ENCODE peak calls at places on chromosomes 2 and 18, in four cellular contexts. A is K562, P is GM12878, J is H1. K is an unnamed sample.

GRCh38 chr18:34909637-34910364 is 131.4 kb upstream of the MAPRE2 start:
- DNase-seq in A (no peak), J (no peak), P (no peak), K (no peak)

GRCh38 chr2:195813401-195813800 is 156.4 kb downstream of the SLC39A10 start:
- DNase-seq in A (no peak), P (no peak), J (no peak), K (no peak)

GRCh38 chr18:35451032-35451431 is 46.7 kb downstream of the INO80C start:
- DNase-seq in A (no peak), J (no peak), P (no peak), K (no peak)

GRCh38 chr18:76383636-76384035 is 111.4 kb downstream of the ZNF516 start:
- DNase-seq in A (no peak), J (no peak), P (no peak), K (no peak)

GRCh38 chr2:160278889-160279196 is 78.8 kb upstream of the ITGB6 start:
- DNase-seq in A (no peak), P (no peak), J (no peak), K (peak)

GRCh38 chr2:75337619-75338018 is 138.3 kb upstream of the TACR1 start:
- DNase-seq in J (no peak), P (no peak), A (no peak), K (no peak)

GRCh38 chr2:189609853-189610252 is 29.3 kb upstream of the SLC40A1 start:
- DNase-seq in J (no peak), P (no peak), A (no peak), K (no peak)

GRCh38 chr18:31685097-31686082 is 1.0 kb upstream of the B4GALT6 start:
- DNase-seq in A (peak), P (peak), J (peak), K (peak)

GRCh38 chr2:135785032-135785431 is 43.4 kb downstream of the UBXN4 start:
- DNase-seq in P (no peak), J (no peak), A (no peak), K (no peak)

GRCh38 chr2:20584637-20585321 is 66.1 kb downstream of the HS1BP3 start:
- DNase-seq in J (peak), A (no peak), P (no peak), K (no peak)

GRCh38 chr2:156845806-156846558 is 409.8 kb downstream of the GPD2 start:
- DNase-seq in J (no peak), A (no peak), P (no peak), K (no peak)

GRCh38 chr2:234681206-234681605 is 184.3 kb upstream of the ARL4C start:
- DNase-seq in A (no peak), P (no peak), J (no peak), K (no peak)

GRCh38 chr2:204608261-204608660 is 63.0 kb downstream of the PARD3B start:
- DNase-seq in A (no peak), P (no peak), J (no peak), K (no peak)

GRCh38 chr2:58427572-58428285 is 186.6 kb upstream of the FANCL start:
- DNase-seq in J (no peak), P (no peak), A (no peak), K (peak)

GRCh38 chr2:218980800-218981389 is 4.1 kb downstream of the FEV start:
- DNase-seq in J (no peak), P (no peak), A (no peak), K (peak)

GRCh38 chr18:32661486-32662299 is 111.1 kb downstream of the KLHL14 start:
- DNase-seq in J (no peak), P (no peak), A (no peak), K (no peak)

GRCh38 chr2:121237336-121237979 is 47.5 kb downstream of the TFCP2L1 start:
- DNase-seq in J (no peak), A (no peak), P (no peak), K (no peak)

GRCh38 chr2:163465440-163465839 is 270.4 kb downstream of the FIGN start:
- DNase-seq in P (no peak), J (no peak), A (no peak), K (peak)

GRCh38 chr2:238950551-238950950 is 102.7 kb downstream of the TWIST2 start:
- DNase-seq in P (no peak), A (no peak), J (no peak), K (no peak)

GRCh38 chr2:46481541-46482193 is 2.3 kb downstream of the TMEM247 start:
- DNase-seq in P (no peak), A (no peak), J (no peak), K (no peak)

GRCh38 chr2:229221641-229222040 is 49.4 kb downstream of the PID1 start:
- DNase-seq in J (no peak), P (no peak), A (no peak), K (no peak)

GRCh38 chr2:232976176-232976575 is 36.9 kb downstream of the NGEF start:
- DNase-seq in A (no peak), P (no peak), J (no peak), K (no peak)

GRCh38 chr2:174062934-174063333 is 97.8 kb upstream of the SP3 start:
- DNase-seq in P (no peak), A (no peak), J (no peak), K (no peak)

GRCh38 chr18:79677840-79678239 is 1.8 kb upstream of the CTDP1 start:
- DNase-seq in P (no peak), J (no peak), A (no peak), K (no peak)

GRCh38 chr2:224248944-224249371 is 152.9 kb downstream of the FAM124B start:
- DNase-seq in A (no peak), J (no peak), P (no peak), K (no peak)

GRCh38 chr2:134819334-134819733 is 19.1 kb upstream of the ACMSD start:
- DNase-seq in P (no peak), A (no peak), J (no peak), K (no peak)

GRCh38 chr2:96505231-96505889 is at the start of gene NEURL3:
- DNase-seq in A (no peak), P (no peak), J (no peak), K (peak)

GRCh38 chr2:130807659-130808385 is 28.9 kb upstream of the ARHGEF4 start:
- DNase-seq in J (no peak), P (no peak), A (no peak), K (no peak)

GRCh38 chr2:124281556-124281955 is 256.5 kb downstream of the CNTNAP5 start:
- DNase-seq in J (no peak), A (no peak), P (no peak), K (no peak)

GRCh38 chr2:227188292-227188691 is 23.9 kb downstream of the COL4A3 start:
- DNase-seq in P (no peak), A (no peak), J (no peak), K (no peak)

GRCh38 chr2:227185616-227186015 is 21.2 kb downstream of the COL4A3 start:
- DNase-seq in P (no peak), A (no peak), J (no peak), K (no peak)

GRCh38 chr2:227183657-227184367 is 19.4 kb downstream of the COL4A3 start:
- DNase-seq in J (no peak), A (no peak), P (no peak), K (no peak)

GRCh38 chr2:227182765-227183164 is 18.3 kb downstream of the COL4A3 start:
- DNase-seq in A (no peak), J (no peak), P (no peak), K (no peak)

DNA sequence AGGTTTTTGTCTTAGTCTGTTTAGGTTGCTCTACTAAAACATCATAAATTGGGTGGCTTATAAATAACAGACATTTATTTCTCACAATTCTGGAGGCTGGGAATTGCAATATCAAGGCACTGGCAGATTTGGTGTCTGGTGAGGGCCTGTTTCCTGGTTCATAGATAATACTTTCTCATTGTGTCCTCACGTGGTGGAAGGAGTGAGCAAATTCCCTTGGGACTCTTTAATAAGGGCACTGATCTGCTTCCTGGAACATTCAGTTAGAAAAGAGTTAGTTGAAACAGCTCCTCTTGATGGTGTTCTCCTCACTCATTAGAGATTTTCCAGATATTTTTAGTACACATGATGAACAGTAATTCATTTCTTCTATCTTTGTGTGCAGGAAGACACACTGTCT is 22.3 kb downstream of the COL4A3 start:
- DNase-seq in J (no peak), P (no peak), A (no peak), K (no peak)
- H3K4me3 ChIP-seq in J (no peak), P (no peak), A (no peak), K (no peak)

GRCh38 chr18:47798366-47798765 is 132.1 kb downstream of the SMAD2 start:
- DNase-seq in A (no peak), P (no peak), J (no peak), K (no peak)
- TF ChIP-seq YY1 in A (no peak), P (no peak), J (no peak), K (no peak)

DNA sequence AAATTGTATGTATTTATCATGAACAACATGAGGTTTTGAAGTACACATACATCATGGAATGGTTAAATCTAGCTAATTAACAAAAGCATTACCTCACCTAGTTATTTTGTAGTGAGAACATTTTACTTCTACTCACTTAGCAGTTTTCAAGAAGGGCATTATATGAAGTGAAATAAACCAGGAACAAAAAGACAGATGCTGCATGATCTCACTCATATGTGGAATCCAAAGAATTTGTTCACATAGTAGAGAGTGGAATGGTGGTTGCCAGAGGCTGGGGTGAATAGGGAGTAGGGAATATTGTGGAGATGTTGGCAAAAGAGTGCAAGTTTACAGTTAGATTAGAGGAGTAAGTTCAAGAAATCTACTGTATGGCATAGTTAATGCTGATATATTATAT is 292.0 kb downstream of the ASXL3 start:
- DNase-seq in P (no peak), J (no peak), A (no peak), K (no peak)
- TF ChIP-seq RFX5 in P (no peak), J (no peak), A (no peak), K (no peak)

GRCh38 chr18:39841133-39842041 is 2113.6 kb upstream of the PIK3C3 start:
- DNase-seq in J (peak), A (no peak), P (no peak), K (peak)
- H3K4me3 ChIP-seq in J (peak), A (no peak), P (no peak), K (peak)

GRCh38 chr2:27714053-27714452 is 50.4 kb downstream of the SLC4A1AP start:
- DNase-seq in A (no peak), P (no peak), J (no peak), K (no peak)

GRCh38 chr2:27714851-27715291 is 51.2 kb downstream of the SLC4A1AP start:
- DNase-seq in P (no peak), J (no peak), A (no peak), K (no peak)

GRCh38 chr2:27716301-27717069 is 52.8 kb downstream of the SLC4A1AP start:
- DNase-seq in P (no peak), A (no peak), J (no peak), K (no peak)

GRCh38 chr2:27715318-27716165 is 51.9 kb downstream of the SLC4A1AP start:
- DNase-seq in J (no peak), P (no peak), A (peak), K (peak)

GRCh38 chr2:27717070-27717453 is 53.4 kb downstream of the SLC4A1AP start:
- DNase-seq in A (no peak), P (no peak), J (no peak), K (peak)
- TF ChIP-seq YY1 in A (no peak), P (no peak), J (no peak), K (no peak)

GRCh38 chr2:118668431-118669424 is 178.7 kb downstream of the EN1 start:
- DNase-seq in P (no peak), J (no peak), A (no peak), K (no peak)
- TF ChIP-seq RFX5 in P (no peak), J (no peak), A (no peak), K (no peak)

GRCh38 chr2:98823196-98824166 is 92.5 kb upstream of the MGAT4A start:
- DNase-seq in J (no peak), P (no peak), A (no peak), K (peak)
- H3K4me3 ChIP-seq in J (peak), P (no peak), A (no peak), K (no peak)

DNA sequence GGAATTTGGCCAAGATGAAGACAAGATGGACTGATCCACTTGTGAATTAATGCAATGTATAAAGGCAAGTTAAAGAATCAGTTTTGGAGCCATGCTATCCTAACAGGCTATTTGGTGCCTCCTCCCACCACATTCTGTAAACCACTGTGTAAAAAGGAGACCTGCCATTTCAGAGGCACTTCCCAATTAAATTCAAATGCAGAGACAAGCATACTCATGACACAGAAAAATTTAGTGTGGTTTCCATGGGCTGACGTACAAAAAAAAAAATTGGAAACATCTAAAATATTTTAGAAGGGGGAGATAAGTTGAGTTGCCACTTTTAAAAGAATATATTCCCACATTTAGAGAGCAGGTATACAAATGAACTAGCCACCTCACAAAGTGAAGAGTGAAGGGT is 112.1 kb downstream of the TCF4 start:
- DNase-seq in J (no peak), A (no peak), P (no peak), K (no peak)
- TF ChIP-seq YY1 in J (no peak), A (no peak), P (no peak), K (no peak)

K was measured in SK-N-SH.